ENCODE peak calls at places on chromosomes 16 and 17, in ten cellular contexts. L is stomach, P is tibial nerve, E is HL-60, Z is LNCaP clone FGC, Y is fibroblast of mammary gland, I is GM12865, H is psoas muscle, G is colonic mucosa, W is heart right ventricle. Q is an unnamed sample.

GRCh38 chr16:51670527-51670926 is 519.5 kb upstream of the SALL1 start:
- DNase-seq in L (no peak), P (no peak), E (no peak), Z (no peak), Y (no peak), I (no peak), H (no peak), G (no peak), W (no peak), Q (no peak)

GRCh38 chr16:87235810-87236515 is 81.2 kb downstream of the C16orf95 start:
- DNase-seq in L (no peak), P (no peak), E (peak), Z (no peak), Y (no peak), I (peak), H (no peak), G (no peak), W (no peak), Q (no peak)

GRCh38 chr17:8405499-8406016 is 7.9 kb upstream of the RNF222 start:
- DNase-seq in L (no peak), P (no peak), E (no peak), Z (no peak), Y (no peak), I (no peak), H (no peak), G (no peak), W (no peak), Q (no peak)

GRCh38 chr16:80665356-80665755 is 124.6 kb downstream of the DYNLRB2 start:
- DNase-seq in L (no peak), P (no peak), E (no peak), Z (no peak), Y (no peak), I (no peak), H (no peak), G (no peak), W (no peak), Q (no peak)

GRCh38 chr17:36816889-36817288 is 120.4 kb upstream of the LHX1 start:
- DNase-seq in L (no peak), P (no peak), E (no peak), Z (no peak), Y (no peak), I (no peak), H (no peak), G (no peak), W (no peak), Q (no peak)

GRCh38 chr17:11130367-11130766 is 110.6 kb upstream of the SHISA6 start:
- DNase-seq in L (no peak), P (no peak), E (no peak), Z (no peak), Y (no peak), I (no peak), H (no peak), G (no peak), W (no peak), Q (no peak)

GRCh38 chr16:85390511-85391174 is 222.5 kb upstream of the GSE1 start:
- DNase-seq in L (peak), P (peak), E (no peak), Z (peak), Y (peak), I (no peak), H (peak), G (peak), W (peak), Q (no peak)

GRCh38 chr16:54283735-54284318 is 2.8 kb downstream of the IRX3 start:
- DNase-seq in L (no peak), P (no peak), E (peak), Z (no peak), Y (no peak), I (no peak), H (no peak), G (no peak), W (no peak), Q (no peak)

GRCh38 chr16:50169555-50170096 is 16.5 kb downstream of the TENT4B start:
- DNase-seq in L (no peak), P (no peak), E (peak), Z (no peak), Y (no peak), I (no peak), H (no peak), G (no peak), W (no peak), Q (no peak)

GRCh38 chr16:4918790-4919210 is 18.1 kb downstream of the PPL start:
- DNase-seq in L (peak), P (no peak), E (no peak), Z (no peak), Y (no peak), I (no peak), H (no peak), G (no peak), W (no peak), Q (no peak)

GRCh38 chr17:2396568-2397246 is 4.2 kb downstream of the MNT start:
- DNase-seq in L (peak), P (peak), E (peak), Z (peak), Y (peak), I (peak), H (peak), G (peak), W (peak), Q (peak)

GRCh38 chr17:50205111-50205821 is 3.8 kb upstream of the COL1A1 start:
- DNase-seq in L (no peak), P (no peak), E (no peak), Z (no peak), Y (peak), I (no peak), H (no peak), G (no peak), W (peak), Q (no peak)

GRCh38 chr17:16945141-16945493 is 26.8 kb downstream of the TNFRSF13B start:
- DNase-seq in L (no peak), P (no peak), E (no peak), Z (no peak), Y (no peak), I (no peak), H (no peak), G (no peak), W (no peak), Q (no peak)

GRCh38 chr16:56682703-56683397 is 580 bp downstream of the MT1X start:
- DNase-seq in L (no peak), P (no peak), E (no peak), Z (no peak), Y (no peak), I (no peak), H (peak), G (no peak), W (no peak), Q (no peak)

GRCh38 chr16:73464834-73465233 is 416.9 kb upstream of the ZFHX3 start:
- DNase-seq in L (no peak), P (no peak), E (no peak), Z (no peak), Y (no peak), I (no peak), H (no peak), G (no peak), W (no peak), Q (no peak)

GRCh38 chr16:1216681-1217400 is 8.2 kb downstream of the TPSG1 start:
- DNase-seq in L (no peak), P (no peak), E (no peak), Z (no peak), Y (no peak), I (no peak), H (no peak), G (no peak), W (no peak), Q (no peak)

GRCh38 chr17:56475121-56475520 is 118.4 kb upstream of the NOG start:
- DNase-seq in L (no peak), P (no peak), E (no peak), Z (no peak), Y (no peak), I (no peak), H (no peak), G (no peak), W (no peak), Q (no peak)

GRCh38 chr17:55160501-55160900 is 104.3 kb upstream of the HLF start:
- DNase-seq in L (no peak), P (no peak), E (no peak), Z (no peak), Y (no peak), I (no peak), H (no peak), G (no peak), W (no peak), Q (no peak)

GRCh38 chr16:49969356-49970030 is 55.5 kb upstream of the CNEP1R1 start:
- DNase-seq in L (no peak), P (no peak), E (no peak), Z (no peak), Y (no peak), I (no peak), H (no peak), G (no peak), W (no peak), Q (no peak)

GRCh38 chr16:89847930-89848297 is 19.6 kb downstream of the SPIRE2 start:
- DNase-seq in L (no peak), P (no peak), E (no peak), Z (no peak), Y (no peak), I (no peak), H (no peak), G (peak), W (no peak), Q (no peak)

GRCh38 chr17:42833771-42834422 is 700 bp downstream of the PSME3 start:
- DNase-seq in L (no peak), P (no peak), E (no peak), Z (no peak), Y (no peak), I (no peak), H (no peak), G (no peak), W (no peak), Q (no peak)

GRCh38 chr16:80285089-80285488 is 255.7 kb upstream of the DYNLRB2 start:
- DNase-seq in L (no peak), P (no peak), E (no peak), Z (no peak), Y (peak), I (no peak), H (no peak), G (no peak), W (no peak), Q (no peak)

GRCh38 chr16:56279132-56279531 is 87.8 kb downstream of the GNAO1 start:
- DNase-seq in L (peak), P (no peak), E (no peak), Z (no peak), Y (no peak), I (peak), H (no peak), G (no peak), W (no peak), Q (no peak)

GRCh38 chr16:20676867-20677266 is 20.6 kb downstream of the ACSM1 start:
- DNase-seq in L (no peak), P (no peak), E (no peak), Z (no peak), Y (no peak), I (no peak), H (no peak), G (no peak), W (no peak), Q (no peak)

GRCh38 chr17:82001657-82002056 is 21.0 kb downstream of the CENPX start:
- DNase-seq in L (no peak), P (no peak), E (no peak), Z (no peak), Y (no peak), I (no peak), H (no peak), G (no peak), W (no peak), Q (no peak)

GRCh38 chr17:43545383-43545632 is 832 bp downstream of the ETV4 start:
- DNase-seq in L (peak), P (no peak), E (no peak), Z (no peak), Y (no peak), I (no peak), H (peak), G (no peak), W (no peak), Q (peak)

GRCh38 chr16:70706948-70707465 is 21.2 kb upstream of the MTSS2 start:
- DNase-seq in L (no peak), P (no peak), E (no peak), Z (no peak), Y (peak), I (no peak), H (no peak), G (no peak), W (no peak), Q (no peak)

DNA sequence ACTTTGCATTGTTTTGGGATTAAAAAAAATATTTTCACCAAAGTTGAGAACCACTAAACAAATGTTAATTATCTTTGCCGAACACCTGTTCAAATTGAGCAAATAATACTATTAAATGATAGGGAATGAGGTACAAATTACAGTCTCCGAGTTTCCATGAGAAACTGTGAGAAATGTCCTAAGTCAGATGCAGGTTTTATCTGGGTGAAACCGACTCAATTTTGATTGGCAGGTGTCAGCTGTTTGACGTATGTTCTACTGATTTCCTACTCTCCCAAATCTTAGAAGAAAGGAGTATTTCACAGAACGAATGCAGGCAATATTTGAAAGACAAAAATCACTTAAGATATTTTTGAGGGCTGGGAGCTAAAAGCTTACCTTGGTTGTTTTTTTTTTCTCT is 622.0 kb upstream of the GOT2 start:
- DNase-seq in L (no peak), P (no peak), E (no peak), Z (no peak), Y (no peak), I (no peak), H (no peak), G (no peak), W (no peak), Q (no peak)
- TF ChIP-seq CTCF in L (no peak), P (no peak), E (no peak), Z (no peak), Y (no peak), I (no peak), H (no peak), G (no peak), W (no peak), Q (no peak)

GRCh38 chr16:30979170-30980067 is 5.6 kb upstream of the HSD3B7 start:
- DNase-seq in L (no peak), P (no peak), E (no peak), Z (no peak), Y (no peak), I (no peak), H (no peak), G (no peak), W (no peak), Q (no peak)

GRCh38 chr16:30980434-30980833 is 4.6 kb upstream of the HSD3B7 start:
- DNase-seq in L (no peak), P (no peak), E (no peak), Z (no peak), Y (no peak), I (no peak), H (no peak), G (no peak), W (no peak), Q (no peak)

GRCh38 chr16:30976486-30976885 is 8.5 kb upstream of the HSD3B7 start:
- DNase-seq in L (no peak), P (no peak), E (no peak), Z (no peak), Y (no peak), I (no peak), H (no peak), G (no peak), W (no peak), Q (no peak)

GRCh38 chr16:30980068-30980371 is 5.0 kb upstream of the HSD3B7 start:
- DNase-seq in L (no peak), P (no peak), E (no peak), Z (no peak), Y (no peak), I (no peak), H (no peak), G (no peak), W (no peak), Q (no peak)

DNA sequence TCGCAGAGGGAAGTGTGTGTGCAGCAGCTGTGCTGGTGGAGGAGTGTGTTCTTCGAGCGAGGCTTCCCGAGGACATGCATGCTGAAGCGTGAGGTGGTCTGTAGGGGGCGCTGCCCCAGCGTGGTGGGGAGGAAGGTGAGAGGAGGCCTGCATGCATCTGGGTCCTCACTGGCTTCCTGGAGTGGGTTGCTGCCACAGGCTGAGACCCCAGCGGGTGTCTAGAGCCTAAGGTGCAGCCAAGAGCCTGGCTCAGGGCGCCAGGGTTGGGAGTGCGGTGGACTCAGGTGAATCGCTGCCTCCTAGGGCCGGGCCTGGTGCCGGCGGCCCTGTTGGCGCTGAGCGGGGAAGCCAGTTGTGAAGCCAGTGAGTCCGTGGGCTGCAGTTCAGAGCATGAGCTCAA is 7.5 kb upstream of the HSD3B7 start:
- DNase-seq in L (no peak), P (no peak), E (no peak), Z (no peak), Y (peak), I (no peak), H (no peak), G (no peak), W (no peak), Q (no peak)
- TF ChIP-seq CTCF in L (no peak), P (no peak), E (peak), Z (peak), Y (peak), I (peak), H (peak), G (no peak), W (no peak), Q (peak)

GRCh38 chr17:79843475-79843916 is 4.3 kb upstream of the CBX4 start:
- DNase-seq in L (no peak), P (no peak), E (no peak), Z (no peak), Y (no peak), I (no peak), H (no peak), G (peak), W (no peak), Q (no peak)

GRCh38 chr17:79845601-79845949 is 6.3 kb upstream of the CBX4 start:
- DNase-seq in L (no peak), P (no peak), E (peak), Z (no peak), Y (no peak), I (no peak), H (no peak), G (peak), W (no peak), Q (no peak)

GRCh38 chr17:79842656-79843474 is 3.6 kb upstream of the CBX4 start:
- DNase-seq in L (no peak), P (no peak), E (no peak), Z (no peak), Y (no peak), I (peak), H (no peak), G (peak), W (no peak), Q (no peak)

GRCh38 chr17:79844869-79845600 is 5.8 kb upstream of the CBX4 start:
- DNase-seq in L (peak), P (no peak), E (no peak), Z (no peak), Y (no peak), I (peak), H (peak), G (peak), W (peak), Q (peak)

GRCh38 chr17:79843917-79844815 is 4.9 kb upstream of the CBX4 start:
- DNase-seq in L (peak), P (no peak), E (no peak), Z (no peak), Y (peak), I (no peak), H (peak), G (peak), W (peak), Q (no peak)
- TF ChIP-seq CTCF in L (no peak), P (peak), E (no peak), Z (no peak), Y (no peak), I (no peak), H (no peak), G (no peak), W (no peak), Q (no peak)

GRCh38 chr17:7324438-7324779 is 4.7 kb downstream of the NEURL4 start:
- DNase-seq in L (no peak), P (no peak), E (no peak), Z (no peak), Y (no peak), I (no peak), H (no peak), G (no peak), W (no peak), Q (no peak)
- TF ChIP-seq CTCF in L (no peak), P (no peak), E (no peak), Z (no peak), Y (no peak), I (no peak), H (no peak), G (no peak), W (no peak), Q (no peak)

GRCh38 chr16:12750554-12750918 is 53.2 kb downstream of the CPPED1 start:
- DNase-seq in L (no peak), P (no peak), E (no peak), Z (no peak), Y (no peak), I (peak), H (no peak), G (no peak), W (no peak), Q (no peak)
- TF ChIP-seq CTCF in L (no peak), P (no peak), E (no peak), Z (no peak), Y (no peak), I (no peak), H (no peak), G (no peak), W (no peak), Q (no peak)

GRCh38 chr17:64180089-64180488 is 50.1 kb upstream of the ERN1 start:
- DNase-seq in L (no peak), P (no peak), E (peak), Z (no peak), Y (peak), I (no peak), H (no peak), G (no peak), W (no peak), Q (no peak)
- TF ChIP-seq CTCF in L (no peak), P (no peak), E (no peak), Z (no peak), Y (peak), I (no peak), H (no peak), G (no peak), W (no peak), Q (no peak)

GRCh38 chr17:18363021-18363941 is at the start of gene SHMT1:
- DNase-seq in L (peak), P (peak), E (peak), Z (peak), Y (peak), I (peak), H (peak), G (peak), W (peak), Q (peak)
- TF ChIP-seq CTCF in L (no peak), P (peak), E (no peak), Z (no peak), Y (no peak), I (no peak), H (no peak), G (no peak), W (no peak), Q (no peak)

Q was measured in GM10248.